ENCODE peak calls at places on chromosomes 13 and 19, in eight cellular contexts. J, V, O, I, L, S, T and H are unnamed samples.

GRCh38 chr19:28217064-28217463 is 995.9 kb downstream of the UQCRFS1 start:
- DNase-seq in J (no peak), V (no peak), O (no peak), I (peak; percentile 49), L (no peak), S (no peak), T (no peak), H (no peak)

GRCh38 chr19:19261350-19262189 is 11.5 kb downstream of the TM6SF2 start:
- DNase-seq in J (no peak), V (no peak), O (no peak), I (peak; percentile 86), L (no peak), S (no peak), T (no peak), H (no peak)

GRCh38 chr13:73722120-73722519 is 412.1 kb downstream of the KLF12 start:
- DNase-seq in J (no peak), V (no peak), O (no peak), I (no peak), L (peak; percentile 94), S (no peak), T (no peak), H (no peak)

GRCh38 chr19:10006335-10006708 is 4.0 kb downstream of the COL5A3 start:
- DNase-seq in J (peak; percentile 68), V (no peak), O (no peak), I (no peak), L (no peak), S (peak; percentile 66), T (peak; percentile 62), H (peak; percentile 36)

GRCh38 chr13:105127732-105128131 is 1407.7 kb downstream of the EFNB2 start:
- DNase-seq in J (no peak), V (no peak), O (no peak), I (no peak), L (no peak), S (no peak), T (no peak), H (no peak)

GRCh38 chr13:43245374-43245964 is 222.1 kb downstream of the DNAJC15 start:
- DNase-seq in J (no peak), V (no peak), O (no peak), I (no peak), L (peak; percentile 63), S (no peak), T (no peak), H (no peak)

GRCh38 chr13:114099191-114099590 is 33.2 kb downstream of the RASA3 start:
- DNase-seq in J (peak; percentile 95), V (no peak), O (no peak), I (peak; percentile 86), L (peak; percentile 49), S (peak; percentile 72), T (peak; percentile 50), H (peak; percentile 83)

GRCh38 chr19:18281082-18282020 is at the start of gene JUND:
- DNase-seq in J (peak; percentile 99), V (peak; percentile 93), O (peak; percentile 98), I (peak; percentile 97), L (peak; percentile 98), S (peak; percentile 98), T (peak; percentile 99), H (peak; percentile 95)

GRCh38 chr19:18802354-18802753 is 11.2 kb upstream of the COMP start:
- DNase-seq in J (no peak), V (no peak), O (no peak), I (peak; percentile 89), L (no peak), S (no peak), T (no peak), H (no peak)

GRCh38 chr19:46404039-46404883 is 9.1 kb downstream of the CCDC8 start:
- DNase-seq in J (peak; percentile 86), V (no peak), O (no peak), I (peak; percentile 83), L (no peak), S (peak; percentile 59), T (peak; percentile 82), H (no peak)

GRCh38 chr19:38024991-38025716 is 118.1 kb downstream of the SIPA1L3 start:
- DNase-seq in J (no peak), V (no peak), O (no peak), I (peak; percentile 83), L (no peak), S (no peak), T (no peak), H (no peak)

GRCh38 chr19:52099497-52100138 is 4.1 kb upstream of the ZNF841 start:
- DNase-seq in J (no peak), V (no peak), O (no peak), I (no peak), L (peak; percentile 44), S (no peak), T (no peak), H (no peak)
- H3K9me3 ChIP-seq in J (no peaks in the 10 kb centered on the region), V (peaks cover 34% of the 10 kb centered on the region), O (peaks cover 8% of the 10 kb centered on the region), I (peaks cover 46% of the 10 kb centered on the region), L (peaks cover 32% of the 10 kb centered on the region), S (no peaks in the 10 kb centered on the region), T (no peaks in the 10 kb centered on the region), H (peaks cover 22% of the 10 kb centered on the region)

GRCh38 chr13:80508031-80508430 is 167.1 kb upstream of the SPRY2 start:
- DNase-seq in J (no peak), V (no peak), O (no peak), I (no peak), L (no peak), S (no peak), T (no peak), H (no peak)
- H3K9me3 ChIP-seq in J (no peaks in the 10 kb centered on the region), V (no peaks in the 10 kb centered on the region), O (no peaks in the 10 kb centered on the region), I (no peaks in the 10 kb centered on the region), L (no peaks in the 10 kb centered on the region), S (no peaks in the 10 kb centered on the region), T (no peaks in the 10 kb centered on the region), H (no peaks in the 10 kb centered on the region)

GRCh38 chr19:16019691-16020448 is 56.4 kb upstream of the TPM4 start:
- DNase-seq in J (peak; percentile 59), V (no peak), O (no peak), I (no peak), L (no peak), S (no peak), T (no peak), H (no peak)
- H3K9me3 ChIP-seq in J (no peaks in the 10 kb centered on the region), V (no peaks in the 10 kb centered on the region), O (no peaks in the 10 kb centered on the region), I (peaks cover 84% of the 10 kb centered on the region), L (no peaks in the 10 kb centered on the region), S (no peaks in the 10 kb centered on the region), T (no peaks in the 10 kb centered on the region), H (no peaks in the 10 kb centered on the region)

DNA sequence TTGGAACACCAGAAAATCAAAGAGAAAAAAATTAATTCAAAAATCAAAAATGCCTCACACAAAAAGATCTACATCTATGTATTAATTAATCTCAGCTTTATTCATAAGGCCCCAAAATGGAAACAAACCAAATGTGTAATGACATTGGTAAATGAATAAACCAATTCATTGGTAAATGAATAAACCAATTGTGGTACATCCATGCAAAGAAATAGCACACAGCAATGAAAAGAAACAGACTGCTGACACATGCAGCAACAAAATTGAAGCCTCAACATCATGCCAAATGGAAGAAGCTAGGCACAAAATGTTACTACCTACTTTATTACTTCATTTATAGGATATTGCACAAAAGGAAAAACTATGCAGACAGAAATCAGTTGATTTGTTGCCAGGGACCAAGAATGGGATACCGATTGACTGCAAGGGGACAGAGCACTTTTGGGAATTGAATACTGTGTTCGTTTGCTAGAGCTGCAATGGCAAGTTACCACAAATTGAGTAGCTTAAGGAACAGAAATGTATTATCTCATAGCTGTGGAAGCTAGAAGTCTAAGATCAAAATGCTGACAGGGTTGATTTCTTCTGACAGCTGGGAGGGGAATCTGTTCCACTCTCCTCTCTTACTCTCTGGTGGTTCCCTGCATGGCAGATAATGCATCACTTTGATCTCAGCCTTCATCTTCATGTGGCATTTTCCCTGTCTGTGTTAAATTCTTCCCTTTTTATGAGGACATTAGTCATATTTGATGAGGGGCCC is 252.8 kb downstream of the RFC3 start:
- DNase-seq in J (no peak), V (no peak), O (no peak), I (no peak), L (no peak), S (no peak), T (no peak), H (no peak)
- H3K9me3 ChIP-seq in J (no peaks in the 10 kb centered on the region), V (no peaks in the 10 kb centered on the region), O (no peaks in the 10 kb centered on the region), I (no peaks in the 10 kb centered on the region), L (no peaks in the 10 kb centered on the region), S (no peaks in the 10 kb centered on the region), T (no peaks in the 10 kb centered on the region), H (no peaks in the 10 kb centered on the region)

GRCh38 chr19:534088-534487 is 2.5 kb downstream of the CDC34 start:
- DNase-seq in J (no peak), V (no peak), O (no peak), I (no peak), L (no peak), S (no peak), T (no peak), H (no peak)

GRCh38 chr19:532578-533484 is 1.3 kb downstream of the CDC34 start:
- DNase-seq in J (peak; percentile 91), V (no peak), O (peak; percentile 47), I (peak; percentile 73), L (peak; percentile 57), S (peak; percentile 76), T (peak; percentile 84), H (peak; percentile 85)

GRCh38 chr19:531753-532571 is at the start of gene CDC34:
- DNase-seq in J (no peak), V (no peak), O (no peak), I (no peak), L (no peak), S (peak; percentile 31), T (no peak), H (no peak)

GRCh38 chr19:535017-535835 is 3.7 kb downstream of the CDC34 start:
- DNase-seq in J (no peak), V (no peak), O (no peak), I (peak; percentile 28), L (peak; percentile 48), S (no peak), T (no peak), H (peak; percentile 80)

GRCh38 chr19:533485-534058 is 2.0 kb downstream of the CDC34 start:
- DNase-seq in J (no peak), V (no peak), O (no peak), I (no peak), L (no peak), S (no peak), T (no peak), H (no peak)
- H3K9me3 ChIP-seq in J (no peaks in the 10 kb centered on the region), V (no peaks in the 10 kb centered on the region), O (no peaks in the 10 kb centered on the region), I (no peaks in the 10 kb centered on the region), L (no peaks in the 10 kb centered on the region), S (no peaks in the 10 kb centered on the region), T (no peaks in the 10 kb centered on the region), H (no peaks in the 10 kb centered on the region)